ENCODE peak calls at places on chromosomes 11 and 22, in six cellular contexts. O is GF-D8, A is NCI-H526, J is naive B cell, P is WTC11, H is T follicular helper cell. F is an unnamed sample.

GRCh38 chr22:38843716-38844660 is at the start of gene NPTXR:
- DNase-seq in O (no peak), A (no peak), J (peak), P (peak), H (peak), F (no peak)

GRCh38 chr22:32024791-32025190 is 18.3 kb upstream of the SLC5A1 start:
- DNase-seq in O (no peak), A (no peak), J (no peak), P (no peak), H (no peak), F (no peak)

GRCh38 chr11:128422576-128423370 is 164.6 kb downstream of the ETS1 start:
- DNase-seq in O (no peak), A (peak), J (no peak), P (no peak), H (peak), F (no peak)

GRCh38 chr11:45383229-45383628 is 97.1 kb upstream of the SYT13 start:
- DNase-seq in O (peak), A (no peak), J (no peak), P (no peak), H (no peak), F (no peak)

GRCh38 chr11:2932850-2933251 is 3.6 kb upstream of the PHLDA2 start:
- DNase-seq in O (no peak), A (no peak), J (no peak), P (no peak), H (no peak), F (no peak)

GRCh38 chr11:43238341-43238740 is 73.5 kb upstream of the API5 start:
- DNase-seq in O (no peak), A (no peak), J (no peak), P (no peak), H (no peak), F (no peak)

GRCh38 chr22:25746012-25746373 is 4.0 kb downstream of the MYO18B start:
- DNase-seq in O (no peak), A (no peak), J (no peak), P (no peak), H (no peak), F (no peak)

GRCh38 chr22:42326786-42327185 is 56.3 kb upstream of the TCF20 start:
- DNase-seq in O (no peak), A (no peak), J (no peak), P (no peak), H (no peak), F (no peak)

GRCh38 chr22:44211946-44212930 is 31.5 kb downstream of the PARVG start:
- DNase-seq in O (no peak), A (no peak), J (no peak), P (no peak), H (no peak), F (no peak)

GRCh38 chr11:7906481-7906880 is 24.6 kb downstream of the OR10A6 start:
- DNase-seq in O (no peak), A (no peak), J (no peak), P (no peak), H (no peak), F (no peak)

GRCh38 chr11:118171274-118172062 is 5.0 kb downstream of the SCN2B start:
- DNase-seq in O (peak), A (peak), J (peak), P (peak), H (peak), F (peak)

GRCh38 chr22:38827510-38827909 is 16.3 kb downstream of the NPTXR start:
- DNase-seq in O (no peak), A (no peak), J (no peak), P (no peak), H (no peak), F (no peak)

GRCh38 chr11:96338910-96339703 is 3.9 kb downstream of the MAML2 start:
- DNase-seq in O (no peak), A (no peak), J (peak), P (no peak), H (no peak), F (peak)

GRCh38 chr11:115884800-115885445 is 380.7 kb upstream of the CADM1 start:
- DNase-seq in O (no peak), A (no peak), J (no peak), P (no peak), H (no peak), F (no peak)

GRCh38 chr11:47714554-47715081 is 551 bp downstream of the AGBL2 start:
- DNase-seq in O (no peak), A (no peak), J (no peak), P (no peak), H (no peak), F (no peak)

GRCh38 chr11:61162092-61162935 is 1.1 kb upstream of the VPS37C start:
- DNase-seq in O (peak), A (peak), J (peak), P (no peak), H (no peak), F (peak)

GRCh38 chr22:25420925-25421904 is 143.3 kb upstream of the GRK3 start:
- DNase-seq in O (no peak), A (no peak), J (no peak), P (peak), H (no peak), F (no peak)

GRCh38 chr11:69360606-69361005 is 66.7 kb downstream of the MYEOV start:
- DNase-seq in O (no peak), A (no peak), J (no peak), P (no peak), H (no peak), F (no peak)

GRCh38 chr11:128734439-128735224 is 40.8 kb downstream of the FLI1 start:
- DNase-seq in O (no peak), A (no peak), J (peak), P (no peak), H (no peak), F (peak)

GRCh38 chr11:78313898-78314297 is 103.7 kb downstream of the GAB2 start:
- DNase-seq in O (no peak), A (no peak), J (no peak), P (no peak), H (no peak), F (no peak)

GRCh38 chr11:33256031-33256807 is 962 bp upstream of the HIPK3 start:
- DNase-seq in O (no peak), A (peak), J (no peak), P (no peak), H (no peak), F (no peak)

GRCh38 chr11:86947541-86947940 is 7.7 kb downstream of the FZD4 start:
- DNase-seq in O (no peak), A (no peak), J (no peak), P (no peak), H (no peak), F (no peak)

GRCh38 chr22:45884201-45885067 is 92.5 kb downstream of the WNT7B start:
- DNase-seq in O (no peak), A (no peak), J (no peak), P (peak), H (no peak), F (no peak)

GRCh38 chr22:44697423-44698179 is 4.4 kb upstream of the PRR5 start:
- DNase-seq in O (no peak), A (no peak), J (peak), P (peak), H (peak), F (peak)

GRCh38 chr11:76656571-76657081 is 13.9 kb downstream of the LRRC32 start:
- DNase-seq in O (no peak), A (no peak), J (no peak), P (no peak), H (no peak), F (no peak)

GRCh38 chr22:37918580-37919274 is 12.6 kb downstream of the MICALL1 start:
- DNase-seq in O (no peak), A (no peak), J (no peak), P (no peak), H (no peak), F (peak)

GRCh38 chr11:65595921-65596281 is 301 bp upstream of the KCNK7 start:
- DNase-seq in O (no peak), A (no peak), J (no peak), P (no peak), H (no peak), F (no peak)

GRCh38 chr11:111913031-111913861 is 712 bp downstream of the HSPB2 start:
- DNase-seq in O (no peak), A (no peak), J (no peak), P (no peak), H (no peak), F (no peak)